ENCODE peak calls at places on chromosomes 12 and 14, in seven cellular contexts. M is esophagus muscularis mucosa; O is tibial artery; D is CD4-positive, alpha-beta T cell; X is lower lobe of right lung; Q is mesendoderm; V is psoas muscle. B is an unnamed sample.

GRCh38 chr12:123764109-123764508 is 2.0 kb downstream of the DNAH10 start:
- DNase-seq in D (no peak), M (no peak), Q (no peak), V (no peak), X (no peak), O (no peak), B (no peak)

GRCh38 chr14:50395448-50395847 is 1.2 kb downstream of the CDKL1 start:
- DNase-seq in V (no peak), X (no peak), D (no peak), O (no peak), M (peak), Q (no peak), B (peak)

GRCh38 chr12:49283541-49284429 is 11.2 kb upstream of the PRPH start:
- DNase-seq in O (peak), Q (no peak), M (no peak), V (no peak), D (no peak), X (no peak), B (no peak)

GRCh38 chr14:50667491-50668007 is 557 bp downstream of the SAV1 start:
- DNase-seq in V (no peak), X (no peak), O (peak), D (peak), Q (peak), M (no peak), B (no peak)

GRCh38 chr12:12717586-12718381 is 616 bp downstream of the CDKN1B start:
- DNase-seq in D (peak), Q (peak), M (peak), V (peak), O (peak), X (peak), B (peak)

GRCh38 chr12:107131832-107132616 is 38.7 kb upstream of the CRY1 start:
- DNase-seq in X (no peak), V (no peak), D (no peak), M (no peak), Q (peak), O (no peak), B (no peak)

GRCh38 chr12:106586803-106587684 is 4.2 kb downstream of the RFX4 start:
- DNase-seq in M (peak), D (no peak), O (no peak), V (no peak), X (no peak), Q (peak), B (no peak)

GRCh38 chr12:14781563-14781962 is 21.7 kb downstream of the WBP11 start:
- DNase-seq in D (no peak), O (no peak), Q (no peak), V (no peak), X (no peak), M (no peak), B (no peak)

GRCh38 chr12:106274012-106274411 is 26.2 kb upstream of the CKAP4 start:
- DNase-seq in X (no peak), Q (no peak), M (peak), V (no peak), D (no peak), O (no peak), B (no peak)

GRCh38 chr12:68240079-68240478 is 13.3 kb downstream of the IL22 start:
- DNase-seq in M (no peak), Q (peak), D (no peak), V (no peak), O (no peak), X (no peak), B (no peak)

GRCh38 chr12:24909667-24910066 is 39.2 kb downstream of the BCAT1 start:
- DNase-seq in V (peak), Q (no peak), X (peak), O (peak), D (no peak), M (no peak), B (peak)

GRCh38 chr14:32478027-32478426 is 148.9 kb downstream of the AKAP6 start:
- DNase-seq in V (no peak), M (no peak), X (no peak), D (no peak), O (no peak), Q (no peak), B (no peak)

GRCh38 chr14:95549656-95550585 is 15.1 kb downstream of the GLRX5 start:
- DNase-seq in M (no peak), X (no peak), O (no peak), D (no peak), Q (peak), V (no peak), B (peak)

GRCh38 chr12:105067511-105068031 is 16.7 kb downstream of the ALDH1L2 start:
- DNase-seq in O (no peak), D (no peak), M (no peak), X (no peak), V (no peak), Q (no peak), B (no peak)

GRCh38 chr14:93984987-93985410 is 8.6 kb upstream of the ASB2 start:
- DNase-seq in M (no peak), O (peak), V (peak), X (peak), D (no peak), Q (peak), B (peak)

GRCh38 chr14:96574633-96575191 is 72.5 kb downstream of the PAPOLA start:
- DNase-seq in Q (no peak), O (no peak), M (no peak), D (no peak), V (no peak), X (no peak), B (peak)

GRCh38 chr14:24255931-24256696 is 6.9 kb downstream of the TGM1 start:
- DNase-seq in D (no peak), V (no peak), O (peak), X (no peak), M (no peak), Q (no peak), B (no peak)

GRCh38 chr12:57899010-57899662 is 42.2 kb upstream of the ATP23 start:
- DNase-seq in M (no peak), Q (no peak), O (peak), D (peak), V (peak), X (no peak), B (peak)

GRCh38 chr12:43282106-43282505 is 269.9 kb downstream of the ADAMTS20 start:
- DNase-seq in X (no peak), V (no peak), M (no peak), Q (no peak), O (no peak), D (no peak), B (no peak)

GRCh38 chr12:109617496-109617895 is 43.9 kb downstream of the MVK start:
- DNase-seq in X (no peak), V (no peak), D (no peak), O (no peak), Q (no peak), M (no peak), B (no peak)

GRCh38 chr12:40999212-40999611 is 188.9 kb upstream of the PDZRN4 start:
- DNase-seq in O (no peak), M (no peak), D (no peak), X (no peak), V (no peak), Q (no peak), B (no peak)

GRCh38 chr14:32702571-32702970 is 236.1 kb upstream of the NPAS3 start:
- DNase-seq in M (no peak), O (peak), V (peak), D (peak), Q (peak), X (peak), B (peak)

GRCh38 chr12:71407732-71408131 is 31.9 kb upstream of the LGR5 start:
- DNase-seq in V (no peak), X (no peak), O (no peak), D (no peak), M (no peak), Q (no peak), B (no peak)

GRCh38 chr12:79547735-79548347 is 142.9 kb downstream of the PAWR start:
- DNase-seq in O (no peak), V (no peak), M (no peak), Q (peak), D (no peak), X (no peak), B (no peak)

GRCh38 chr14:49160983-49161382 is 425.2 kb downstream of the RPS29 start:
- DNase-seq in M (no peak), X (no peak), O (no peak), V (no peak), Q (no peak), D (no peak), B (no peak)

GRCh38 chr12:23753627-23754358 is 195.7 kb downstream of the SOX5 start:
- DNase-seq in M (no peak), Q (peak), X (no peak), V (no peak), D (no peak), O (no peak), B (no peak)

GRCh38 chr12:58557156-58557555 is 363.1 kb downstream of the LRIG3 start:
- DNase-seq in Q (no peak), D (no peak), O (no peak), V (no peak), X (no peak), M (no peak), B (no peak)

GRCh38 chr12:19892186-19892585 is 452.9 kb downstream of the AEBP2 start:
- DNase-seq in D (no peak), Q (no peak), V (no peak), O (no peak), X (no peak), M (no peak), B (no peak)

GRCh38 chr12:44286336-44286735 is 450.5 kb downstream of the TMEM117 start:
- DNase-seq in O (no peak), D (no peak), M (no peak), Q (no peak), V (no peak), X (no peak), B (no peak)

GRCh38 chr14:68649461-68650189 is 143.2 kb downstream of the ZFP36L1 start:
- DNase-seq in D (no peak), Q (no peak), M (no peak), V (no peak), O (peak), X (no peak), B (no peak)

GRCh38 chr12:70196732-70197361 is 46.4 kb upstream of the CNOT2 start:
- DNase-seq in X (no peak), O (no peak), Q (no peak), V (no peak), M (no peak), D (no peak), B (no peak)

GRCh38 chr14:71121711-71122110 is 214.5 kb downstream of the PCNX1 start:
- DNase-seq in M (no peak), O (no peak), D (no peak), V (no peak), Q (no peak), X (no peak), B (no peak)

GRCh38 chr14:64195194-64195593 is 99.0 kb downstream of the ESR2 start:
- DNase-seq in O (no peak), M (no peak), V (no peak), Q (no peak), D (no peak), X (no peak), B (no peak)

GRCh38 chr14:43407721-43408120 is 1099.4 kb downstream of the FSCB start:
- DNase-seq in Q (no peak), V (no peak), D (no peak), M (no peak), O (no peak), X (no peak), B (no peak)

GRCh38 chr12:72110814-72111615 is 161.2 kb upstream of the TRHDE start:
- DNase-seq in V (no peak), X (no peak), D (no peak), M (no peak), Q (no peak), O (no peak), B (no peak)

DNA sequence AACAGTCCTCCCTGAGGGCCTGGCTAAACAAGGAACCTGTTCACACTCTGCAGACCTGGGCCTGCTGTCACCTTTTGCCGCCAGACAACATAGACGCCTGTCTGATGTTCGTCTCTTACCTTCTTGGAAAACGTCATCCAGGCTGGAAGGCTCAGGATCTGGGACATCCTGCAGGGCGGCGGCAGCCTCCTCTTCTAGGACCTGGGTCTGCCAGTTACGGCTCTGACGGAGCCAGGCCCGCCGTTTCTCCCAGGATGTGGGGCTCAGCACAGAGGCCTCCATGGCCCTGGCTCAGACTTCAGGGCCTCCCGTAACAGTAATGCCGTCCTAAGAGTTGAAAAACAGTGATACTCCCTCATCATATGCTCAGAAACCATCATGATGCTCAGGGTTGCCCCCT is 10.3 kb downstream of the TESPA1 start:
- DNase-seq in X (no peak), Q (no peak), D (no peak), V (no peak), M (no peak), O (no peak), B (no peak)
- H3K27ac ChIP-seq in X (no peak), Q (no peak), D (peak), V (no peak), M (no peak), O (no peak), B (no peak)

GRCh38 chr14:89428163-89428523 is 11.1 kb upstream of the FOXN3 start:
- DNase-seq in D (no peak), M (no peak), V (no peak), O (no peak), Q (no peak), X (no peak), B (no peak)

GRCh38 chr14:89430271-89430620 is 13.2 kb upstream of the FOXN3 start:
- DNase-seq in M (no peak), D (no peak), V (no peak), X (no peak), Q (no peak), O (no peak), B (no peak)

GRCh38 chr14:89427426-89428162 is 10.6 kb upstream of the FOXN3 start:
- DNase-seq in M (no peak), X (no peak), D (no peak), O (peak), Q (no peak), V (no peak), B (no peak)

GRCh38 chr14:89428556-89429196 is 11.6 kb upstream of the FOXN3 start:
- DNase-seq in O (peak), X (no peak), Q (peak), D (no peak), M (no peak), V (peak), B (peak)

GRCh38 chr14:89429206-89430091 is 12.4 kb upstream of the FOXN3 start:
- DNase-seq in V (no peak), M (no peak), Q (no peak), O (peak), D (no peak), X (no peak), B (no peak)
- H3K27ac ChIP-seq in V (peak), M (peak), Q (no peak), O (peak), D (peak), X (peak), B (peak)

DNA sequence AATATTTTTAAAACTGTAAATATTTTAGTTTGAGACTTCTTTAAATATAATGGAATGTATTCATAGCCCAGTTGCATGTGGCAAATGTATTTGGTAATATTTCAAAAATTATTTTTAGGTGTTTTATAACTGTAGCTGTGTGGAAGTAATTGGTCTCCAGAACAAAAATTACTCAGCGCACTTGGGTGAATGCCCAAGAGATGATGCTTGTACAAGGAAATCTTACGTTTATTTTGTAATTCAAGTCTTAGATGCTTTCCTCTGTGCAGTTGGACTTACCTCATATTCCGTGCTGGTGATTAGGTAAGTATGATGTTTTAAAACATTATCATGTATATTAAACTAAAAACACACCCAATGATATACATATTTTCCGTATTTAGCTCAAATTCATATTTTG is 76.7 kb upstream of the SLCO1B1 start:
- DNase-seq in O (peak), Q (no peak), X (no peak), M (no peak), V (no peak), D (no peak), B (no peak)
- H3K27ac ChIP-seq in O (no peak), Q (no peak), X (no peak), M (no peak), V (no peak), D (no peak), B (no peak)

GRCh38 chr14:58740584-58740983 is 102.8 kb downstream of the DACT1 start:
- DNase-seq in M (no peak), V (no peak), X (no peak), D (no peak), O (no peak), Q (no peak), B (no peak)

GRCh38 chr14:58739674-58740073 is 101.9 kb downstream of the DACT1 start:
- DNase-seq in V (no peak), D (no peak), M (no peak), X (no peak), O (no peak), Q (no peak), B (no peak)

GRCh38 chr14:58738189-58738836 is 100.6 kb downstream of the DACT1 start:
- DNase-seq in D (no peak), O (no peak), V (no peak), M (no peak), X (no peak), Q (no peak), B (no peak)

GRCh38 chr14:58737511-58737910 is 99.7 kb downstream of the DACT1 start:
- DNase-seq in M (no peak), X (no peak), O (no peak), V (no peak), D (no peak), Q (no peak), B (no peak)

DNA sequence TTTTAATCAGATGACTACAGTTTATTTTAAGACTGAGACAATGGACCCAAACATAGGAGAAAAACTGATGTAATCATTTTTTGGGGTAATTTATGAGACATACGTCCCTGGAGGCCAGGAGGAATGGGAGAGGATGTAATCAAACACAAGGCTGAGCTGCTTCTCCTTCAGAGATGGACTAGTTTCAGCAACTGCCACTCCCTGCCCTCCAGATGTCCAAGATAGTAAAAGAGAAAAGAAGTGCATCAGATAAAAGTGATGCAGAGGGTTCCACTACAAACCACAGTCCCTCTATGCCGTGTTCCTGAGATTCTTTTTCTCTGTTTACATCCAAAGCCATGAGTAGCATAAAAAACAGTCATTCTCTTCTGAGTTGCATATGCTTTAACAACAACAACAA is 101.1 kb downstream of the DACT1 start:
- DNase-seq in X (no peak), V (no peak), Q (no peak), O (no peak), D (no peak), M (no peak), B (no peak)
- H3K27ac ChIP-seq in X (no peak), V (no peak), Q (no peak), O (no peak), D (no peak), M (no peak), B (no peak)

DNA sequence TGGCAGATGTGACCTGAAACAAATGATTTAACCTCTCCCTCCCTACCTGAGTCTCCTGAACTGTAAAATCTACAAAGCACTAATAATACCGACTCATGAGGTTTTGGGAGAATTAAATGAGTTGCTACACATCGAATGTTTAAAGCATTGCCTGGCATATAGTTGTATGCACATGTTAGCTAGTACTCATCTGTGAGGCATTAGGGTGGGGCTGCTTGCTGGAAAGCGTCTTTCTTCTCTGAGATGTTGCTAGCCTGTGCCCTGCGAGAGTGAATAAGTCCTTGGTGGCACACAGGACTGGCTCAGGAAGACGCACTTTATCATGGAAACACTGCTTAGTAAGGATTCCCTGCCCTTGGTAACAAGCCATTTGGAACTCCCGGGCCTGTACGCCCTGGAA is 6.1 kb downstream of the RAPGEF3 start:
- DNase-seq in Q (no peak), X (no peak), V (no peak), M (no peak), D (no peak), O (no peak), B (no peak)
- H3K27ac ChIP-seq in Q (no peak), X (peak), V (peak), M (no peak), D (no peak), O (peak), B (peak)

DNA sequence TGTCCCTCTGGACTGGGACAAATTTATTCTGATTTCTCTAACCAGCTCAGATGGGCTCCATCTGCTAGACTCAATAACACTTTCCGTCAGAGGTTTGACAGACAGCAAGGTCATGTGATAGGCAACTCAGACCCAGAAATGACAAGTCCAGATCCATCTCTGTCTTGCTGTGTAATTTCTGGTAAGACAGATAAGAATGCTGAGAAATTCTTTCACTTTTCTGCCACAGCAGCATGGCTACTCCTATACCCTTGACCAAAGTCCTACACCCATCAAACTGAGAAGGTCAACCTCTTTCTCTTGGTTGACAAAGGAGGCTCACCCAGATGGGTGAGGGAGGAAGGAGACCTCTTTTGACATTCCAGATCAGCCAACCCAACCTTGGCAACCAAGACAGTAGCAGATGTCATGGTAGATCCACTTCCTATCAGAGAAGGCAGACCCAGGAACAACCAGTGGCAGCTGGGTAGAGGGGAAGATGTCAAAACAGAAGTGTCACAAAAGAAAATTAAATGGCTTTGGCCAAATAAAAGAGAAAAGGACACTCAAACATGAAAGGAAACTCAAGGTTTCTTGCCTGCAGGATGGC is 36.9 kb upstream of the PRKAB1 start:
- DNase-seq in V (no peak), D (no peak), X (no peak), Q (no peak), O (no peak), M (no peak), B (no peak)
- H3K27ac ChIP-seq in V (peak), D (no peak), X (no peak), Q (no peak), O (no peak), M (no peak), B (no peak)